ENCODE peak calls at places on chromosomes 1 and 21, in six cellular contexts. H is stomach, X is HCT116, K is prostate gland, N is K562, C is GM23338. G is an unnamed sample.

GRCh38 chr1:76576876-76577817 is 290.1 kb upstream of the ST6GALNAC5 start:
- DNase-seq in N (no peak), X (no peak), H (no peak), C (no peak), K (no peak), G (no peak)

GRCh38 chr1:205421728-205422127 is at the start of gene LEMD1:
- DNase-seq in N (no peak), H (no peak), K (no peak), C (no peak), X (no peak), G (no peak)

GRCh38 chr1:183012301-183012994 is 10.8 kb upstream of the LAMC1 start:
- DNase-seq in X (no peak), H (no peak), K (no peak), C (no peak), N (no peak), G (no peak)

GRCh38 chr1:160309183-160309535 is 24.2 kb upstream of the PEX19 start:
- DNase-seq in K (no peak), H (no peak), C (no peak), X (no peak), N (no peak), G (no peak)

GRCh38 chr1:188709146-188709545 is 1768.5 kb downstream of the BRINP3 start:
- DNase-seq in K (no peak), X (no peak), H (no peak), N (no peak), C (no peak), G (no peak)

GRCh38 chr21:43190544-43191340 is 21.9 kb downstream of the CRYAA start:
- DNase-seq in X (no peak), N (no peak), C (no peak), H (no peak), K (peak; percentile 3), G (peak; percentile 15)

GRCh38 chr1:232793944-232794343 is 11.3 kb upstream of the MAP10 start:
- DNase-seq in X (peak; percentile 2), N (no peak), K (peak; percentile 13), C (no peak), H (no peak), G (no peak)

GRCh38 chr1:152968248-152968647 is 2.2 kb upstream of the SPRR4 start:
- DNase-seq in K (no peak), C (no peak), H (no peak), N (no peak), X (no peak), G (no peak)

GRCh38 chr1:184190626-184191025 is 139.1 kb downstream of the TSEN15 start:
- DNase-seq in K (no peak), C (no peak), N (no peak), X (no peak), H (no peak), G (no peak)

GRCh38 chr1:226973898-226974543 is 33.9 kb downstream of the COQ8A start:
- DNase-seq in N (no peak), K (no peak), H (no peak), X (no peak), C (no peak), G (no peak)

GRCh38 chr1:59718989-59719360 is 95.8 kb upstream of the HOOK1 start:
- DNase-seq in K (no peak), C (no peak), X (no peak), N (no peak), H (no peak), G (no peak)

GRCh38 chr1:242477944-242478343 is 46.6 kb downstream of the PLD5 start:
- DNase-seq in K (no peak), X (no peak), H (no peak), N (no peak), C (no peak), G (no peak)

GRCh38 chr1:198904356-198904755 is 265.5 kb downstream of the PTPRC start:
- DNase-seq in C (no peak), K (no peak), N (no peak), X (no peak), H (no peak), G (no peak)

GRCh38 chr1:75785320-75785963 is 614 bp upstream of the RABGGTB start:
- DNase-seq in K (no peak), X (no peak), N (no peak), C (no peak), H (no peak), G (no peak)

GRCh38 chr1:204409878-204410763 is 1.5 kb downstream of the PPP1R15B start:
- DNase-seq in X (no peak), H (no peak), K (no peak), N (no peak), C (peak; percentile 25), G (no peak)

GRCh38 chr21:18655927-18656326 is 252.3 kb upstream of the TMPRSS15 start:
- DNase-seq in X (no peak), N (no peak), C (no peak), K (no peak), H (no peak), G (no peak)

GRCh38 chr1:17671314-17671705 is 83.8 kb upstream of the ACTL8 start:
- DNase-seq in X (no peak), C (no peak), H (no peak), N (no peak), K (no peak), G (no peak)

GRCh38 chr21:46097826-46098286 is at the start of gene COL6A2:
- DNase-seq in H (peak; percentile 45), K (peak; percentile 25), N (peak; percentile 92), X (no peak), C (peak; percentile 85), G (peak; percentile 60)

GRCh38 chr1:43858324-43858723 is 75.3 kb upstream of the ARTN start:
- DNase-seq in K (peak; percentile 91), H (peak; percentile 69), C (peak; percentile 55), X (no peak), N (no peak), G (peak; percentile 94)

GRCh38 chr21:41947596-41948403 is 6.0 kb downstream of the C2CD2 start:
- DNase-seq in C (no peak), N (no peak), H (no peak), K (no peak), X (no peak), G (no peak)

GRCh38 chr1:238892612-238893011 is 493.8 kb upstream of the CHRM3 start:
- DNase-seq in K (no peak), H (no peak), N (no peak), X (no peak), C (no peak), G (no peak)

GRCh38 chr1:223052479-223052878 is 90.6 kb downstream of the TLR5 start:
- DNase-seq in H (no peak), N (no peak), K (no peak), X (no peak), C (no peak), G (no peak)

GRCh38 chr1:86503477-86504129 is 34.9 kb downstream of the CLCA1 start:
- DNase-seq in K (peak; percentile 32), N (no peak), X (no peak), C (peak; percentile 34), H (no peak), G (no peak)

GRCh38 chr1:230772457-230773395 is 25.5 kb downstream of the CAPN9 start:
- DNase-seq in X (no peak), H (peak; percentile 48), C (peak; percentile 61), N (no peak), K (peak; percentile 67), G (no peak)

GRCh38 chr1:155206891-155207577 is 663 bp downstream of the THBS3 start:
- DNase-seq in K (peak; percentile 81), H (peak; percentile 92), C (peak; percentile 92), X (no peak), N (peak; percentile 77), G (peak; percentile 88)

GRCh38 chr1:237012789-237013383 is 8.6 kb upstream of the MT1HL1 start:
- DNase-seq in N (peak; percentile 41), C (no peak), H (peak; percentile 80), X (no peak), K (no peak), G (no peak)
- TF ChIP-seq POLR2AphosphoS5 in N (no peak), C (no peak), H (peak; percentile 73), X (no peak), K (no peak), G (no peak)

GRCh38 chr1:13948851-13949490 is 249.0 kb downstream of the PRDM2 start:
- DNase-seq in C (no peak), K (no peak), N (no peak), X (no peak), H (no peak), G (peak; percentile 33)
- TF ChIP-seq POLR2AphosphoS5 in C (no peak), K (peak; percentile 26), N (no peak), X (no peak), H (no peak), G (peak; percentile 30)

GRCh38 chr21:44609193-44609592 is 2.7 kb upstream of the KRTAP10-8 start:
- DNase-seq in N (no peak), C (no peak), K (no peak), X (no peak), H (no peak), G (no peak)

GRCh38 chr21:44602474-44602871 is 2.1 kb downstream of the KRTAP10-7 start:
- DNase-seq in H (no peak), N (no peak), X (no peak), K (no peak), C (no peak), G (no peak)

GRCh38 chr21:44603109-44603875 is 2.9 kb downstream of the KRTAP10-7 start:
- DNase-seq in C (no peak), H (no peak), N (no peak), K (no peak), X (no peak), G (no peak)

GRCh38 chr21:44603911-44604310 is 3.5 kb downstream of the KRTAP10-7 start:
- DNase-seq in C (no peak), H (no peak), K (no peak), X (no peak), N (no peak), G (no peak)

DNA sequence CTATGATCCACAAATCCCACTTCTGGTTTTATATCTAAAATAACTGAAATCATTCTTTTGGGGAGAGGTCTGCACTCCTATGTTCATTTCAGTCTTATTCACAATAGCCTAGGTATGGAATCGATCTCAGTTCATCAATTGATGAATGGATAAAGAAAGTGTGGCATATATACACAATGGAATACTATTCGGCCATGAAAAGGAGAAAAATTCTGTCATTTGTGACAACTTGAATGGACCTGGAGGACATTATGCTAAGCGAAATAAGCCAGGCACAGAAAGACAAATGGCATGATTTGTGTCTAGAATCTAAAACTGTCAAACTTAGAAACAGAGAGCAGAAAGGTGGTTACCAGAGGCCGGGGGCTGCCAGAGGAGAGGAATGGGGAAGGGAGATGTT is 5.4 kb upstream of the KRTAP10-8 start:
- DNase-seq in X (no peak), K (no peak), N (no peak), H (no peak), C (no peak), G (no peak)
- TF ChIP-seq POLR2AphosphoS5 in X (no peak), K (no peak), N (no peak), H (no peak), C (no peak), G (no peak)

DNA sequence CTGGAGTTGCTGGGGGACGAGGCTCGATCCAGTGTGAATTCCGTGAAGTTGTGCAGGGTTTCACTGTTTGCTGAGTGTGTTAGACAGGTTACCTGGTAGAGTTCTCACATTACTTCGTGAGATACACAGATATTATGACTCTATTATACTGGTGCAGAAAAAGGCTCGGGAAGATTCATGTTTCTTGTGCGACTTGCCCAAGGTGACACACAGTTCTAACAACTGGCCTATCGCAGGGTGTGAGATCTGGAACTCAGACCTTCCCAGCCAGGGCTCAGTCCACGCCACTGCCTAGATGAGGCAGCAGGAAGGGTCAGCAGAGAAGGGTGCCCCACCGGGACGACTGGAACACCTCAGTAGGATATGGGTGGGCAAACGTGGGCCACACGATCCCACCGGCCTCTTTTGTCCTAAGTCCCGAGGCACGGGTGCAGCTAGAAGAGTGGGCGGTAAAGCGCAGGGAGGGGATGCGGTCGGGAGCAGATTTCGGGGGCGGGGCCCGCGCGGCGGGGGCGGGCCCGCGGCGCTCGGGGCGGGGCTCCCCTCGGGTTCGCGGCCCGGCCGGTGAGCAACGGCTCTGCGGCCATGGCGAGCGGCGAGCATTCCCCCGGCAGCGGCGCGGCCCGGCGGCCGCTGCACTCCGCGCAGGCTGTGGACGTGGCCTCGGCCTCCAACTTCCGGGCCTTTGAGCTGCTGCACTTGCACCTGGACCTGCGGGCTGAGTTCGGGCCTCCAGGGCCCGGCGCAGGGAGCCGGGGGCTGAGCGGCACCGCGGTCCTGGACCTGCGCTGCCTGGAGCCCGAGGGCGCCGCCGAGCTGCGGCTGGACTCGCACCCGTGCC is at the start of gene RNPEP:
- DNase-seq in H (peak; percentile 81), X (no peak), C (peak; percentile 61), K (peak; percentile 67), N (peak; percentile 97), G (peak; percentile 42)
- TF ChIP-seq POLR2AphosphoS5 in H (peak; percentile 26), X (peak; percentile 83), C (peak; percentile 53), K (no peak), N (peak; percentile 52), G (no peak)

G was measured in breast epithelium.